ENCODE peak calls at places on chromosome 21, in four cellular contexts. X is WTC11, F is K562, B is H1. G is an unnamed sample.

GRCh38 chr21:22224261-22224660 is 1226.1 kb downstream of the NCAM2 start:
- DNase-seq in X (no peak), B (no peak), F (no peak), G (no peak)

GRCh38 chr21:41972511-41973205 is 18.8 kb upstream of the C2CD2 start:
- DNase-seq in X (no peak), F (no peak), B (peak; percentile 27), G (no peak)

GRCh38 chr21:20641251-20641650 is 357.0 kb upstream of the NCAM2 start:
- DNase-seq in X (no peak), F (no peak), B (no peak), G (no peak)

GRCh38 chr21:15415541-15416261 is 314.1 kb upstream of the USP25 start:
- DNase-seq in F (no peak), B (no peak), X (no peak), G (no peak)

GRCh38 chr21:42392731-42393442 is 3.0 kb downstream of the TMPRSS3 start:
- DNase-seq in X (no peak), F (no peak), B (no peak), G (no peak)

GRCh38 chr21:43325968-43326367 is 101.0 kb downstream of the SIK1 start:
- DNase-seq in F (no peak), X (no peak), B (no peak), G (no peak)

GRCh38 chr21:44842087-44842486 is 24.2 kb upstream of the SUMO3 start:
- DNase-seq in X (no peak), F (no peak), B (no peak), G (no peak)

GRCh38 chr21:41121785-41122415 is 46.1 kb upstream of the BACE2 start:
- DNase-seq in B (peak; percentile 96), F (peak; percentile 54), X (peak; percentile 90), G (peak; percentile 61)

GRCh38 chr21:33212159-33212851 is 17.4 kb upstream of the IFNAR2 start:
- DNase-seq in B (no peak), X (no peak), F (no peak), G (no peak)

GRCh38 chr21:25735895-25736597 is 1.3 kb downstream of the GABPA start:
- DNase-seq in X (no peak), F (no peak), B (no peak), G (no peak)

GRCh38 chr21:25732091-25732760 is 2.5 kb downstream of the ATP5PF start:
- DNase-seq in B (no peak), X (no peak), F (no peak), G (no peak)

GRCh38 chr21:25734654-25735220 is at the start of the genes ATP5PF and GABPA:
- DNase-seq in X (peak; percentile 97), B (peak; percentile 97), F (peak; percentile 89), G (peak; percentile 91)

GRCh38 chr21:25735221-25735894 is 586 bp downstream of the GABPA start:
- DNase-seq in X (peak; percentile 91), B (peak; percentile 89), F (peak; percentile 74), G (peak; percentile 91)

GRCh38 chr21:25733859-25734653 is 648 bp downstream of the ATP5PF start:
- DNase-seq in X (peak; percentile 16), F (no peak), B (no peak), G (peak; percentile 24)
- TF ChIP-seq TEAD4 in X (no peak), F (no peak), B (no peak), G (no peak)

DNA sequence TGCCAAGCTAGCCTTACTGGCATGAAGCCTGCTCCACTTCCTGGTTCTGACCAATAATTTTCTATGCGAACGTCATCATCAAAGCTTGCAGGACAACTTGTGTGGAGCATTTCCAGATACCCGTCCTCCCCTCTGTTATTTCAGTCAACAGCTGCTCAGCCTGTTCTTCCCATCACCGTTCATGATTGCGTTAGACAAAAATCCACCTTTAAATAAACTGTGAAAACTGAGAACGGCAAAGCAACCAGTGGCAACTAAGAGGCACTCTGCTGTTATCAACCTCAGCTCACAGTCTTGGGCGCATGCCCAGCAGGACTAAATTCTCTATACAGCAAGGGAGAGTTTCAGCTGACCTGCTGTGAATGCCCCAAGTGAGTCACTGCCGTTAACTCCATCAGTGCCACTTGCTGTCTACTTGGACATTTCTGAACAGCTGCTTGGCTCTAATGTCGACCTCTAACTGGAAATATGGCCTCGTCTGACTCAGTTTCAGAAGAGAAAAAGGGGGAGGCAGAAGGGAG is 207.4 kb upstream of the RUNX1 start:
- DNase-seq in B (no peak), F (no peak), X (no peak), G (peak; percentile 5)
- TF ChIP-seq TEAD4 in B (no peak), F (no peak), X (no peak), G (no peak)

GRCh38 chr21:45866473-45867010 is 115.0 kb upstream of the COL6A1 start:
- DNase-seq in B (no peak), X (no peak), F (no peak), G (no peak)

GRCh38 chr21:45863751-45864150 is 117.8 kb upstream of the COL6A1 start:
- DNase-seq in B (no peak), F (no peak), X (no peak), G (no peak)

GRCh38 chr21:45867041-45867630 is 114.4 kb upstream of the COL6A1 start:
- DNase-seq in B (no peak), F (no peak), X (no peak), G (no peak)

GRCh38 chr21:45864436-45864835 is 117.1 kb upstream of the COL6A1 start:
- DNase-seq in X (no peak), F (no peak), B (no peak), G (no peak)

GRCh38 chr21:45865106-45865835 is 116.3 kb upstream of the COL6A1 start:
- DNase-seq in F (no peak), X (no peak), B (peak; percentile 38), G (no peak)
- TF ChIP-seq TEAD4 in F (no peak), X (no peak), B (no peak), G (peak; percentile 77)

DNA sequence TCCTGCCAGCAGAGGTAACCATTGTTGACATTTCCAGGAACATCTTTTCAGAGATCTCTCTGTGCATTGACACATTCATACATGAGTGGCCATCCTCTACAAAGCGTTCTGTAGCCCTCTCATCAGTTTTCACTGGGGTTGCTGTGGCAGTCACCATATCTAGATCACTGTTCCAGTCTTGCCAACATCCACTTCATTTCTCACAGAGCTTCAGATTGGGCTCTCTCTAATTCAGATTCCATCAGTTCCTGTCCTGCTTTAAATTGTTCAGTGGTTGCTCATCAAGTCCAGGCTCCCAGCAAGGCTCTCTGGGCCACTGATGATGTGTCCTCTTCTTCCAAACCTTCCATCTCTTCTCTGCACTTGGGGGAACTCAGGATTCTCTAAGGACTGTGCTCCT is 173.7 kb downstream of the KCNJ6 start:
- DNase-seq in B (no peak), X (no peak), F (no peak), G (no peak)
- TF ChIP-seq TEAD4 in B (no peak), X (no peak), F (no peak), G (no peak)

DNA sequence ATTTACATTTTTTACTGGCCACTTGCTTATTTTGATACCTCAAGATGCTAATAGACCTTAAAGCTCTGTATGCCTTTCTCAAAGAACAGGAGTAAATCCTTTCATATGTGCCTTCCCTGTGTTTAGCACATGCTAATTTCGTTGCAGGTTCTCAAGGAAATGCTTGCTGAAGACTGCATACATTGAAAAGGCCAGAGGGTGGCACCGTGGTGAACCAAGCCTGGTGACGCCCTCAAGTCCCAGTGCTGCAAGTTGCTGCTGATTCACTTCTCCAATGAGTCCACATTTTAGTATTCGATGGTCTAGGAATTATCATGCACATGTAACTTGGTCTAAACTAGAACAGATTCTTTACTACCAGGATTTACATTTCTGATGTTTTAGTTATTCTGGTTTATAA is 94.1 kb downstream of the CLDN17 start:
- DNase-seq in X (peak; percentile 59), F (no peak), B (no peak), G (no peak)
- TF ChIP-seq TEAD4 in X (no peak), F (no peak), B (no peak), G (no peak)

G was measured in SK-N-SH.